ENCODE peak calls at places on chromosomes 12 and 14, in six cellular contexts. E, H, A, T, Z and W are unnamed samples.
A peak's percentile ranks its signal among the peaks of the same experiment; 100 is the strongest.

GRCh38 chr12:107337354-107338095 is 244.2 kb upstream of the CRY1 start:
- DNase-seq in E (no peak), H (peak; percentile 79), A (no peak), T (no peak), Z (no peak), W (no peak)

GRCh38 chr12:104494137-104494815 is 37.5 kb downstream of the CHST11 start:
- DNase-seq in E (peak; percentile 48), H (no peak), A (no peak), T (no peak), Z (no peak), W (peak; percentile 39)

GRCh38 chr14:55936691-55937090 is 181.5 kb upstream of the PELI2 start:
- DNase-seq in E (no peak), H (no peak), A (no peak), T (peak; percentile 57), Z (no peak), W (no peak)

GRCh38 chr12:25755681-25756260 is 202.7 kb upstream of the LMNTD1 start:
- DNase-seq in E (no peak), H (peak; percentile 35), A (no peak), T (no peak), Z (no peak), W (no peak)

GRCh38 chr12:65885312-65885711 is 61.0 kb downstream of the HMGA2 start:
- DNase-seq in E (no peak), H (peak; percentile 35), A (no peak), T (no peak), Z (no peak), W (no peak)

GRCh38 chr12:26870491-26871419 is 37.8 kb upstream of the ITPR2 start:
- DNase-seq in E (no peak), H (peak; percentile 57), A (no peak), T (peak; percentile 77), Z (peak; percentile 68), W (peak; percentile 95)

GRCh38 chr12:120529641-120530314 is 820 bp upstream of the COQ5 start:
- DNase-seq in E (no peak), H (peak; percentile 33), A (no peak), T (peak; percentile 36), Z (no peak), W (peak; percentile 55)

GRCh38 chr12:87085286-87085685 is 829.1 kb upstream of the MGAT4C start:
- DNase-seq in E (no peak), H (no peak), A (no peak), T (no peak), Z (no peak), W (no peak)

GRCh38 chr12:54166543-54167499 is 22.0 kb downstream of the SMUG1 start:
- DNase-seq in E (no peak), H (no peak), A (no peak), T (no peak), Z (no peak), W (no peak)

GRCh38 chr14:105499256-105500035 is 8.4 kb downstream of the TEDC1 start:
- DNase-seq in E (no peak), H (no peak), A (no peak), T (no peak), Z (peak; percentile 73), W (no peak)

GRCh38 chr12:26122681-26123481 is 2.0 kb downstream of the BHLHE41 start:
- DNase-seq in E (peak; percentile 74), H (peak; percentile 79), A (peak; percentile 45), T (peak; percentile 55), Z (peak; percentile 92), W (peak; percentile 75)

GRCh38 chr14:21163721-21164120 is 7.9 kb upstream of the OR5AU1 start:
- DNase-seq in E (no peak), H (no peak), A (no peak), T (no peak), Z (no peak), W (no peak)

GRCh38 chr12:108890208-108890607 is 10.3 kb downstream of the DAO start:
- DNase-seq in E (no peak), H (peak; percentile 15), A (no peak), T (no peak), Z (no peak), W (no peak)

GRCh38 chr14:99320621-99321235 is 48.7 kb upstream of the BCL11B start:
- DNase-seq in E (no peak), H (no peak), A (no peak), T (no peak), Z (no peak), W (no peak)

GRCh38 chr14:23071244-23071974 is 14.1 kb upstream of the CDH24 start:
- DNase-seq in E (peak; percentile 84), H (peak; percentile 94), A (peak; percentile 85), T (peak; percentile 82), Z (peak; percentile 95), W (peak; percentile 92)

GRCh38 chr14:67564236-67564635 is 31.1 kb downstream of the PLEKHH1 start:
- DNase-seq in E (no peak), H (no peak), A (no peak), T (no peak), Z (peak; percentile 8), W (no peak)

GRCh38 chr12:19140381-19141236 is 11.1 kb downstream of the PLEKHA5 start:
- DNase-seq in E (no peak), H (no peak), A (peak; percentile 37), T (no peak), Z (no peak), W (no peak)

GRCh38 chr12:54032627-54033100 is at the start of gene HOXC5:
- DNase-seq in E (peak; percentile 88), H (peak; percentile 38), A (no peak), T (peak; percentile 84), Z (peak; percentile 87), W (peak; percentile 73)

GRCh38 chr14:74562515-74563232 is 49.4 kb downstream of the LTBP2 start:
- DNase-seq in E (no peak), H (peak; percentile 36), A (no peak), T (no peak), Z (no peak), W (no peak)

GRCh38 chr12:1939745-1940607 is 21.5 kb upstream of the CACNA2D4 start:
- DNase-seq in E (peak; percentile 92), H (peak; percentile 78), A (peak; percentile 84), T (peak; percentile 91), Z (peak; percentile 92), W (peak; percentile 89)
- H3K4me1 ChIP-seq in E (peaks cover 8% of the 10 kb centered on the region), H (peaks cover 12% of the 10 kb centered on the region), A (no peaks in the 10 kb centered on the region), T (peaks cover 43% of the 10 kb centered on the region), Z (peaks cover 56% of the 10 kb centered on the region), W (peaks cover 30% of the 10 kb centered on the region)

GRCh38 chr12:4649358-4649661 is 396 bp downstream of the NDUFA9 start:
- DNase-seq in E (no peak), H (no peak), A (no peak), T (no peak), Z (no peak), W (no peak)
- H3K27ac ChIP-seq in E (peak overlapping the region; percentile 73), H (peak overlapping the region; percentile 91), A (peak overlapping the region; percentile 73), T (peak overlapping the region; percentile 78), Z (peak overlapping the region; percentile 83), W (peak overlapping the region; percentile 87)

DNA sequence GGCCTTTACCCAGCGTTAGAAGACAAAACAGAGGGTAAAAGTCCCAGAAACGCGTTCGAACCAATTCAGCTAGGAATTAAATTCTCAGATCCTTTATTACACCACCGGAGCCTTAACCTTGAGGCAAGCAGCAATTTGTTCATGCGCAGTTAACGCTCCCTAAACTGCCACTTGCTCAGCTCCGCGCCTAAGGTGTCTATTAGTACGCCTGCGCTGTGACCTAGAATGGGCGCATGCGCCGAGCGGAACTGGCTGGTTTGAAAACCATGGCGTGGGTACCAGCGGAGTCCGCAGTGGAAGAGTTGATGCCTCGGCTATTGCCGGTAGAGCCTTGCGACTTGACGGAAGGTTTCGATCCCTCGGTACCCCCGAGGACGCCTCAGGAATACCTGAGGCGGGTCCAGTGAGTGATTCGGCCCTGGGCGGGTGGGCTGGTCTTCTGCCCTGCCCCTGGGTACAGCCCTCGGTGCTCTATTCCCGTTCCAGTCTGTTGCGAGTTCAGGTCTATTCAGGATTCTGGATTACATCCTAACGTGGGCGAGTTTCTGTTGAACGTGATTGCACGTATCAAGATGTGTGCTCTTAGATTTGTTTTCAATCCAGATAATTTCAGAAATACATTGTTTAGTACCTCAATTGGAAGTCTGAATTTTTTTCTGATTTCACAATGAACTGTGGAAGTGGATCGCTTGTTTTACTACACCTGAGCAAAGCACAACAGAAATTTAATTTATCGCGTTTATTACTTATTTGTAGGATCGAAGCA is at the start of gene GEMIN2:
- DNase-seq in E (peak; percentile 95), H (peak; percentile 91), A (peak; percentile 90), T (peak; percentile 97), Z (peak; percentile 96), W (peak; percentile 97)
- TF ChIP-seq POLR2A in E (peak; percentile 42), H (no peak), A (peak; percentile 32), T (no peak), Z (peak; percentile 21), W (peak; percentile 60)

GRCh38 chr12:58530421-58531067 is 389.8 kb downstream of the LRIG3 start:
- DNase-seq in E (no peak), H (peak; percentile 92), A (no peak), T (no peak), Z (no peak), W (no peak)

GRCh38 chr12:58529897-58530296 is 390.4 kb downstream of the LRIG3 start:
- DNase-seq in E (no peak), H (peak; percentile 97), A (no peak), T (no peak), Z (no peak), W (no peak)

GRCh38 chr12:58529114-58529665 is 391.1 kb downstream of the LRIG3 start:
- DNase-seq in E (no peak), H (peak; percentile 86), A (no peak), T (no peak), Z (no peak), W (no peak)

GRCh38 chr12:58533652-58534051 is 386.7 kb downstream of the LRIG3 start:
- DNase-seq in E (no peak), H (no peak), A (no peak), T (no peak), Z (no peak), W (no peak)

GRCh38 chr12:58532855-58533608 is 387.3 kb downstream of the LRIG3 start:
- DNase-seq in E (no peak), H (no peak), A (no peak), T (no peak), Z (no peak), W (no peak)
- H3K4me1 ChIP-seq in E (no peaks in the 10 kb centered on the region), H (peaks cover 12% of the 10 kb centered on the region), A (no peaks in the 10 kb centered on the region), T (peaks cover 4% of the 10 kb centered on the region), Z (peaks cover 27% of the 10 kb centered on the region), W (no peaks in the 10 kb centered on the region)

GRCh38 chr12:52611080-52611468 is 7.3 kb downstream of the KRT73 start:
- DNase-seq in E (no peak), H (no peak), A (no peak), T (no peak), Z (no peak), W (no peak)

GRCh38 chr12:52615208-52615868 is 3.0 kb downstream of the KRT73 start:
- DNase-seq in E (no peak), H (peak; percentile 2), A (no peak), T (no peak), Z (no peak), W (no peak)

GRCh38 chr12:52613363-52614030 is 4.9 kb downstream of the KRT73 start:
- DNase-seq in E (no peak), H (no peak), A (no peak), T (no peak), Z (no peak), W (no peak)

GRCh38 chr12:52614381-52615207 is 3.8 kb downstream of the KRT73 start:
- DNase-seq in E (no peak), H (no peak), A (no peak), T (no peak), Z (no peak), W (no peak)

GRCh38 chr12:52612431-52613290 is 5.7 kb downstream of the KRT73 start:
- DNase-seq in E (no peak), H (no peak), A (no peak), T (no peak), Z (no peak), W (no peak)
- H3K27ac ChIP-seq in E (no peak overlapping the region), H (no peak overlapping the region), A (no peak overlapping the region), T (no peak overlapping the region), Z (no peak overlapping the region), W (no peak overlapping the region)